ENCODE peak calls at places on chromosomes 6 and 20, in four cellular contexts. G is HepG2, D is H1, X is GM12878. S is an unnamed sample. For H3K36me3, the result is how much of the 10 kb centered on the place peaks cover.

GRCh38 chr6:121408321-121408720 is 27.1 kb upstream of the GJA1 start:
- DNase-seq in G (no peak), D (no peak), X (no peak), S (no peak)

GRCh38 chr6:133888931-133889556 is at the start of gene TCF21:
- DNase-seq in G (no peak), D (peak), X (no peak), S (no peak)

GRCh38 chr20:35463455-35464300 is 8.3 kb downstream of the CEP250 start:
- DNase-seq in G (peak), D (peak), X (no peak), S (peak)

GRCh38 chr6:47496935-47497579 is 19.5 kb downstream of the CD2AP start:
- DNase-seq in G (no peak), D (no peak), X (no peak), S (no peak)

GRCh38 chr6:145633981-145634627 is 101.2 kb downstream of the EPM2A start:
- DNase-seq in G (peak), D (peak), X (peak), S (peak)

GRCh38 chr6:168956884-168957730 is 296.5 kb downstream of the THBS2 start:
- DNase-seq in G (peak), D (peak), X (no peak), S (peak)

GRCh38 chr20:32535953-32536823 is 48.9 kb downstream of the NOL4L start:
- DNase-seq in G (peak), D (peak), X (no peak), S (peak)

GRCh38 chr6:102619585-102619984 is 1226.1 kb downstream of the GRIK2 start:
- DNase-seq in G (peak), D (no peak), X (no peak), S (no peak)

GRCh38 chr20:2652724-2653510 is 485 bp downstream of the NOP56 start:
- DNase-seq in G (peak), D (no peak), X (no peak), S (no peak)

GRCh38 chr6:134551245-134551960 is 233.5 kb upstream of the SGK1 start:
- DNase-seq in G (no peak), D (no peak), X (no peak), S (no peak)

GRCh38 chr6:133814797-133815196 is 74.1 kb upstream of the TCF21 start:
- DNase-seq in G (no peak), D (no peak), X (no peak), S (no peak)

GRCh38 chr20:46255440-46256104 is 52.7 kb downstream of the CDH22 start:
- DNase-seq in G (peak), D (no peak), X (no peak), S (no peak)

GRCh38 chr6:79668381-79668780 is 37.3 kb downstream of the SH3BGRL2 start:
- DNase-seq in G (no peak), D (no peak), X (no peak), S (no peak)

GRCh38 chr6:36616888-36617521 is 22.8 kb downstream of the SRSF3 start:
- DNase-seq in G (no peak), D (no peak), X (no peak), S (no peak)

GRCh38 chr6:5787054-5787720 is 219.5 kb downstream of the NRN1 start:
- DNase-seq in G (no peak), D (no peak), X (no peak), S (no peak)

GRCh38 chr6:111590209-111590955 is 15.3 kb downstream of the TRAF3IP2 start:
- DNase-seq in G (no peak), D (no peak), X (no peak), S (no peak)

GRCh38 chr6:37177083-37177949 is 7.4 kb downstream of the PIM1 start:
- DNase-seq in G (no peak), D (no peak), X (no peak), S (no peak)

GRCh38 chr6:35419961-35420360 is 32.2 kb upstream of the FANCE start:
- DNase-seq in G (no peak), D (no peak), X (no peak), S (no peak)

GRCh38 chr6:170438402-170438753 is 114.7 kb downstream of the PSMB1 start:
- DNase-seq in G (peak), D (peak), X (no peak), S (peak)

GRCh38 chr6:151014404-151015150 is 149.1 kb downstream of the MTHFD1L start:
- DNase-seq in G (peak), D (peak), X (no peak), S (peak)

GRCh38 chr6:163780993-163781392 is 366.5 kb downstream of the QKI start:
- DNase-seq in G (no peak), D (no peak), X (no peak), S (no peak)

GRCh38 chr6:18323935-18324707 is 59.8 kb upstream of the DEK start:
- DNase-seq in G (peak), D (no peak), X (no peak), S (no peak)

GRCh38 chr6:44059359-44060342 is 67.6 kb downstream of the MRPL14 start:
- DNase-seq in G (no peak), D (no peak), X (no peak), S (no peak)

GRCh38 chr20:41249371-41249770 is 68.2 kb downstream of the ZHX3 start:
- DNase-seq in G (no peak), D (no peak), X (no peak), S (no peak)

GRCh38 chr6:36386495-36387439 is 702 bp downstream of the ETV7 start:
- DNase-seq in G (no peak), D (peak), X (no peak), S (no peak)

GRCh38 chr6:53894086-53894485 is 99.3 kb downstream of the LRRC1 start:
- DNase-seq in G (no peak), D (no peak), X (no peak), S (no peak)

GRCh38 chr6:112235956-112236355 is 18.4 kb downstream of the LAMA4 start:
- DNase-seq in G (no peak), D (no peak), X (no peak), S (no peak)

GRCh38 chr20:57964011-57964862 is 254.4 kb upstream of the PMEPA1 start:
- DNase-seq in G (no peak), D (no peak), X (no peak), S (no peak)

GRCh38 chr20:33373735-33374605 is 27.3 kb downstream of the CDK5RAP1 start:
- DNase-seq in G (peak), D (no peak), X (no peak), S (no peak)

GRCh38 chr20:61901421-61902212 is 164.1 kb downstream of the TAF4 start:
- DNase-seq in G (no peak), D (no peak), X (no peak), S (no peak)

GRCh38 chr20:33113387-33113908 is 34.0 kb downstream of the BPIFB4 start:
- DNase-seq in G (no peak), D (no peak), X (no peak), S (no peak)

GRCh38 chr6:56862415-56863175 is 92.3 kb upstream of the BEND6 start:
- DNase-seq in G (no peak), D (no peak), X (no peak), S (no peak)

GRCh38 chr6:30752164-30752927 is 8.0 kb upstream of the IER3 start:
- DNase-seq in G (no peak), D (no peak), X (no peak), S (no peak)

GRCh38 chr6:4364172-4364571 is 228.8 kb upstream of the ECI2 start:
- DNase-seq in G (no peak), D (no peak), X (no peak), S (no peak)

GRCh38 chr6:1535295-1535694 is 74.4 kb upstream of the FOXC1 start:
- DNase-seq in G (no peak), D (no peak), X (no peak), S (no peak)

GRCh38 chr6:70474751-70475150 is 61.4 kb downstream of the FAM135A start:
- DNase-seq in G (peak), D (no peak), X (no peak), S (peak)

GRCh38 chr6:31462026-31462963 is 35.6 kb upstream of the MICB start:
- DNase-seq in G (no peak), D (peak), X (no peak), S (no peak)

GRCh38 chr6:11366934-11367637 is 134.6 kb upstream of the NEDD9 start:
- DNase-seq in G (no peak), D (no peak), X (no peak), S (no peak)

DNA sequence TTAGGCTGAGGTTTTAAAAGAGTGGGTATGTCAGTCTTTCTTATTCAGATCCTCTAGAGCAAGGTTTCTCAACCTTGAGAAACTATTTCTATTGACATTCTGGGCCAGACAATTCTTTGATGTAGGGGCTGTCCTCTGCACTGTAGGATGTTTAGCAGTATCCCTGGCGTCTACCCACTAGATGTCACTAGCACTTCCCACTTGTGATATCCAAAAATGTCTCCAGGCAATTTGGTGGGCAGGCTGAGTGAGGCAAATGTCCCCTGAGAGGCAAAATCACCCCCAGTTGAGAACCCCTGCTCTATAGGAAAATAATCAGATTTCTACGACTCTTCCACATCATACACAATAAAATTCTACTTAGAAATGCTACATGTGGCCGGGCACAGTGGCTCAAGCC is 7.7 kb upstream of the ZKSCAN8 start:
- DNase-seq in G (peak), D (no peak), X (no peak), S (no peak)
- TF ChIP-seq YY1 in G (no peak), D (no peak), X (peak), S (no peak)

DNA sequence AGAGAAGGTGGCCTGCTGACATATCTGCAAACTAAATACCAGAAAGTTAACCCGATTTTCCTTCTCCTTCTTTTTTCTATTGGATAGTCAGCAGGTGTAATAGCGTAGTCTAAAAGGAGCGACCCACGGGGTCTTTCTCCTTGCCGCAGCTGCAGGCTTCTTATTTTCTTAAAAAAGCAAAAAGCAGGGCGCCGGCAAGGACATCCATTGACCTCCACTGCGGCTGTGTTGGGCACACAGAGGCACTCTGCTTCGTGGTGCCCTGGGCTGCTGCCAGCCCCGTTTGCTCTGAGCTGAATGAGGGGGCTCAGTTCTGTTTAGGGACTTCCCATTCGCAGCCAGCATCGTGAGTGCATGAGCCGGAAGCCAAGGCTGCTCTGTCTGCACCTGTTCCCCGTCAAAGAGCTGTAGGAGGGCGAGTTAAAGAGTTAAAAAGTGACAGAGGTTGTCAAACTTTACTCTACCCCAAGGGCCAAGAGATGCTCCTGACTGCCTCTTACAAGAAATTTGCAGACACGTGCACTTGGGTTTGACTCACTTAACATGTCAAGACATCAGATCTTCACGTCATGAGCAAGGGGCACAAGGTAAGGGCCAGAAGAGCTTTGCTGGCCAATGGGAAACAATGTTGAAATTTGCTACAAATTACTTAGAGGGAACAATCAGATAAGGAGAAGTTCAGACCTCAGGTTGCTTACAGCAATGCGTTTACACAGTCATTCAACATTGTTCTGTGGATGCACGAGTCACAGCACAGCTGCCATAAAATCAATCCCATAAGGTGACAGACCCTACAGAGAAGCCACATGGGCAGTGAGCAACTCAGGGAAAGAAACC is 1.9 kb upstream of the SLC22A2 start:
- DNase-seq in G (no peak), D (no peak), X (no peak), S (no peak)
- TF ChIP-seq SUZ12 in G (no peak), D (no peak), X (no peak), S (no peak)

DNA sequence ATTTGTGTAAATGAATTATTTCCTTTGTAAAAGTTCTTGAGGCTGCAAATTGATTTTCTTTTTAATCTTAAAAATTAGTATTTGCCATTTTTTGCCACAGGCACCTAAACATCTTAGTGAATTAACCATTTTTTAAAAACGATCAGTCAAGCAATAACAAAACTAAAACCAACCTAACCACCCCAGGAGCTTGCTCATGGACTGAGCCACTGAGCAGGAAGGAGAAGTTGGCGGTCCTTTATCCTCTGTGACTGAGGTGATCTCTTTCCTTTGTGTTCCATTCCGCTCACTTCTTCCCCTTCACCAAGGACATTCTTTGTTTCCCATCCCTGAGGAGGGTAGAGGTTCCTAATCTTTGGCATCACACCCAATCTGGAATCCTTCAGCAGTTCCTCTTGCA is 30.4 kb downstream of the RPRD1B start:
- DNase-seq in G (no peak), D (no peak), X (no peak), S (no peak)
- H3K36me3 ChIP-seq in G (half or more), D (half or more), X (under half), S (half or more)

GRCh38 chr6:157276731-157277130 is 46.6 kb downstream of the TMEM242 start:
- DNase-seq in G (no peak), D (no peak), X (no peak), S (no peak)

GRCh38 chr6:157274471-157275226 is 48.7 kb downstream of the TMEM242 start:
- DNase-seq in G (peak), D (peak), X (peak), S (peak)

GRCh38 chr6:157278171-157278570 is 45.1 kb downstream of the TMEM242 start:
- DNase-seq in G (no peak), D (no peak), X (no peak), S (no peak)

GRCh38 chr6:157274116-157274470 is 49.2 kb downstream of the TMEM242 start:
- DNase-seq in G (no peak), D (no peak), X (no peak), S (no peak)

DNA sequence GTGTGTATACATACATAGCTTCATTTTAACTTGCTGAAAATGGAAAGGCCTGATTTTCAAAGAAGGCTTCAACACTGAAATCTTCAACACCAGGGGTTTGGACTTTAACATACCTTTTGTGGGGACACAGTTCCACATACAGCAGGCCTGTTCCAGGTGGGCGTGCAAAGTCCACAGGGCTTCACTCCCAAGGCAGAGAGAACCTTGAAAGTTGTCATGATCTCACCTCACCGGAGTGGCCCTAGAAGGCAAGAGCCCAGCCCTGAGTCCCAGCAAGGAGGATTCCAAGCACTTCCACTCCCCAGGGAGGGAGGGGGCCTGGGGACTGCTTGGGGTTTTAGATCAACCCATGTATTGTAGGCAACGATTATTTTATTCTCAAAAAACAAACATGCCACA is 47.2 kb downstream of the TMEM242 start:
- DNase-seq in G (peak), D (no peak), X (no peak), S (no peak)
- TF ChIP-seq YY1 in G (no peak), D (no peak), X (no peak), S (no peak)

DNA sequence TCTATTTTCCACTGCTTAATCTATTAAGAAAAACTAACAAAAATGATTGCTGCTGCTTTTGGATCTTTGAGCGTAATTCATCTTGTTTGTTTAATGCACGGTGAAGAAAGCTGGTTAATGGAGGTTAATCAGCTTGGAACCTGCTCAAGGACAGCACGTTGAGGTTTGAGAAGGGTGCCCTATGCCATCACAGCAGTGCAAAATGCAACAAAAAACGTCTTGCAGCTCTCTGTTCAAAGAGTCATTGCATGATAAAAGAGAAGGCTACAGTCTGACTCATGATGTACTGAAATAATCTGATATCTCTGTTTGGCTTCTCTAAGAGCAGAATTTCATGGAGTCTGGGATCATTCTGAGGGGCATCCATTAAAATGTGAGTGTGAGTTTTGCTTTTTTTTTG is 80.6 kb upstream of the PREP start:
- DNase-seq in G (no peak), D (no peak), X (no peak), S (no peak)
- TF ChIP-seq SUZ12 in G (no peak), D (no peak), X (no peak), S (no peak)

GRCh38 chr20:5549200-5549599 is 201.0 kb upstream of the SHLD1 start:
- DNase-seq in G (no peak), D (no peak), X (no peak), S (no peak)
- H3K36me3 ChIP-seq in G (under half), D (under half), X (under half), S (under half)

GRCh38 chr6:142698751-142699150 is 246.2 kb downstream of the HIVEP2 start:
- DNase-seq in G (no peak), D (no peak), X (no peak), S (no peak)

GRCh38 chr6:142697912-142698311 is 247.1 kb downstream of the HIVEP2 start:
- DNase-seq in G (no peak), D (no peak), X (no peak), S (no peak)

GRCh38 chr6:142695016-142695415 is 250.0 kb downstream of the HIVEP2 start:
- DNase-seq in G (no peak), D (no peak), X (no peak), S (no peak)

GRCh38 chr6:142696123-142696522 is 248.9 kb downstream of the HIVEP2 start:
- DNase-seq in G (no peak), D (no peak), X (no peak), S (no peak)

GRCh38 chr6:142696689-142697088 is 248.3 kb downstream of the HIVEP2 start:
- DNase-seq in G (no peak), D (no peak), X (no peak), S (no peak)
- TF ChIP-seq YY1 in G (no peak), D (no peak), X (no peak), S (no peak)

GRCh38 chr20:59135093-59135492 is 28.5 kb upstream of the ZNF831 start:
- DNase-seq in G (no peak), D (no peak), X (no peak), S (no peak)

GRCh38 chr20:59136027-59136426 is 27.6 kb upstream of the ZNF831 start:
- DNase-seq in G (no peak), D (no peak), X (no peak), S (no peak)

GRCh38 chr20:59137532-59137931 is 26.1 kb upstream of the ZNF831 start:
- DNase-seq in G (no peak), D (no peak), X (no peak), S (no peak)

GRCh38 chr20:59139998-59140397 is 23.6 kb upstream of the ZNF831 start:
- DNase-seq in G (no peak), D (no peak), X (no peak), S (no peak)

GRCh38 chr20:59138114-59138602 is 25.5 kb upstream of the ZNF831 start:
- DNase-seq in G (no peak), D (no peak), X (no peak), S (no peak)
- TF ChIP-seq SUZ12 in G (no peak), D (no peak), X (no peak), S (no peak)